ENCODE peak calls at places on chromosomes 13 and 19, in five cellular contexts. U is stimulated activated CD8-positive, alpha-beta memory T cell treated with anti-CD3 and anti-CD28 coated beads, Interleukin-4, amount 100 ng/mL, for 48 hours; X is stimulated activated CD4-positive, alpha-beta T cell treated with anti-CD3 and anti-CD28 coated beads, TNF-alpha, amount 100 ng/mL, for 48 hours; O is activated CD8-positive, alpha-beta memory T cell treated with anti-CD3 and anti-CD28 coated beads, Interleukin-2, amount 50 U/mL, for 48 hours; T is GM13976. R is an unnamed sample.
A peak's percentile ranks its signal among the peaks of the same experiment; 100 is the strongest.

GRCh38 chr19:30228113-30228725 is 144.0 kb upstream of the ZNF536 start:
- DNase-seq in X (no peak), O (no peak), T (no peak), U (no peak), R (no peak)

GRCh38 chr19:1252221-1252817 is 3.9 kb downstream of the MIDN start:
- DNase-seq in T (no peak), X (no peak), O (peak; percentile 80), U (peak; percentile 75), R (no peak)

GRCh38 chr19:57106646-57107235 is 13.0 kb upstream of the USP29 start:
- DNase-seq in O (no peak), T (no peak), X (no peak), U (no peak), R (no peak)

GRCh38 chr13:65133094-65133493 is 2097.0 kb downstream of the PCDH9 start:
- DNase-seq in X (no peak), T (no peak), O (no peak), U (no peak), R (no peak)

GRCh38 chr13:47519626-47520025 is 481.4 kb downstream of the SUCLA2 start:
- DNase-seq in U (no peak), X (no peak), T (no peak), O (no peak), R (no peak)

GRCh38 chr19:19480688-19481087 is 34.7 kb downstream of the TSSK6 start:
- DNase-seq in O (no peak), T (no peak), X (no peak), U (no peak), R (no peak)

GRCh38 chr13:83216521-83217245 is 665.6 kb downstream of the SLITRK1 start:
- DNase-seq in U (no peak), O (no peak), T (no peak), X (no peak), R (no peak)

GRCh38 chr19:30293051-30293785 is 79.0 kb upstream of the ZNF536 start:
- DNase-seq in X (no peak), U (no peak), O (no peak), T (no peak), R (no peak)

GRCh38 chr19:367963-368623 is 23.5 kb upstream of the MIER2 start:
- DNase-seq in O (no peak), U (no peak), T (no peak), X (no peak), R (no peak)

GRCh38 chr13:54150851-54151250 is 1122.2 kb downstream of the OLFM4 start:
- DNase-seq in T (no peak), O (no peak), X (no peak), U (no peak), R (no peak)

GRCh38 chr19:4986471-4986888 is 17.6 kb downstream of the KDM4B start:
- DNase-seq in U (no peak), O (no peak), T (no peak), X (no peak), R (no peak)

GRCh38 chr13:113493315-113493951 is 2.9 kb upstream of the DCUN1D2 start:
- DNase-seq in O (no peak), T (no peak), X (no peak), U (no peak), R (no peak)

GRCh38 chr19:10544753-10545251 is 1.1 kb downstream of the ATG4D start:
- DNase-seq in T (peak; percentile 32), X (no peak), O (no peak), U (no peak), R (no peak)

GRCh38 chr13:95315752-95316151 is 14.5 kb upstream of the ABCC4 start:
- DNase-seq in X (no peak), O (no peak), U (no peak), T (no peak), R (no peak)

GRCh38 chr19:44740351-44740824 is 8.1 kb upstream of the BCL3 start:
- DNase-seq in X (no peak), U (no peak), O (no peak), T (no peak), R (no peak)

GRCh38 chr13:100789968-100790367 is 115.4 kb upstream of the TMTC4 start:
- DNase-seq in X (no peak), U (no peak), T (peak; percentile 38), O (no peak), R (peak; percentile 17)

R was measured in NCI-H1694 treated with DMSO at 0.1 percent for 48 hours.